ENCODE peak calls at places on chromosomes 11 and 22, in ten cellular contexts. Q, Y, K, D, N, P, T, F, U and B are unnamed samples.

GRCh38 chr11:76672431-76673163 is 2.0 kb upstream of the LRRC32 start:
- DNase-seq in Q (peak; percentile 94), Y (no peak), K (peak; percentile 35), D (no peak), N (peak; percentile 97), P (no peak), T (no peak), F (no peak), U (no peak), B (no peak)

GRCh38 chr22:19290400-19291217 is 910 bp downstream of the CLTCL1 start:
- DNase-seq in Q (peak; percentile 80), Y (peak; percentile 52), K (no peak), D (no peak), N (no peak), P (no peak), T (no peak), F (no peak), U (peak; percentile 27), B (peak; percentile 54)

GRCh38 chr11:639324-639977 is 2.4 kb downstream of the DRD4 start:
- DNase-seq in Q (no peak), Y (peak; percentile 59), K (no peak), D (no peak), N (no peak), P (no peak), T (no peak), F (no peak), U (no peak), B (peak; percentile 54)

GRCh38 chr11:47351159-47352126 is 1.1 kb downstream of the MYBPC3 start:
- DNase-seq in Q (no peak), Y (peak; percentile 84), K (no peak), D (no peak), N (no peak), P (no peak), T (no peak), F (no peak), U (peak; percentile 91), B (no peak)

GRCh38 chr11:4626207-4627105 is 10.8 kb upstream of the OR51D1 start:
- DNase-seq in Q (no peak), Y (no peak), K (peak; percentile 8), D (peak; percentile 32), N (peak; percentile 82), P (peak; percentile 79), T (no peak), F (peak; percentile 84), U (peak; percentile 34), B (peak; percentile 92)

GRCh38 chr11:65417702-65418430 is 4.7 kb upstream of the NEAT1 start:
- DNase-seq in Q (peak; percentile 93), Y (peak; percentile 82), K (peak; percentile 35), D (peak; percentile 81), N (peak; percentile 56), P (peak; percentile 28), T (peak; percentile 72), F (peak; percentile 9), U (peak; percentile 82), B (no peak)

GRCh38 chr22:39094717-39095389 is 2.2 kb upstream of the APOBEC3H start:
- DNase-seq in Q (no peak), Y (no peak), K (peak; percentile 59), D (no peak), N (no peak), P (no peak), T (no peak), F (no peak), U (no peak), B (peak; percentile 76)

GRCh38 chr11:46493786-46494185 is 100.0 kb downstream of the AMBRA1 start:
- DNase-seq in Q (no peak), Y (no peak), K (no peak), D (no peak), N (no peak), P (no peak), T (no peak), F (no peak), U (no peak), B (no peak)

GRCh38 chr11:12043959-12044772 is 35.7 kb upstream of the DKK3 start:
- DNase-seq in Q (no peak), Y (no peak), K (peak; percentile 60), D (peak; percentile 86), N (peak; percentile 64), P (peak; percentile 100), T (peak; percentile 84), F (peak; percentile 96), U (peak; percentile 88), B (peak; percentile 91)

GRCh38 chr11:88348870-88349269 is 11.3 kb upstream of the CTSC start:
- DNase-seq in Q (no peak), Y (no peak), K (no peak), D (no peak), N (no peak), P (peak; percentile 81), T (no peak), F (no peak), U (no peak), B (no peak)

GRCh38 chr11:78664606-78665005 is 89.9 kb upstream of the NARS2 start:
- DNase-seq in Q (no peak), Y (no peak), K (no peak), D (no peak), N (no peak), P (peak; percentile 53), T (no peak), F (peak; percentile 76), U (no peak), B (no peak)

GRCh38 chr22:50262460-50262911 is 1.0 kb upstream of the MAPK12 start:
- DNase-seq in Q (no peak), Y (no peak), K (no peak), D (no peak), N (peak; percentile 68), P (no peak), T (no peak), F (peak; percentile 43), U (no peak), B (no peak)

DNA sequence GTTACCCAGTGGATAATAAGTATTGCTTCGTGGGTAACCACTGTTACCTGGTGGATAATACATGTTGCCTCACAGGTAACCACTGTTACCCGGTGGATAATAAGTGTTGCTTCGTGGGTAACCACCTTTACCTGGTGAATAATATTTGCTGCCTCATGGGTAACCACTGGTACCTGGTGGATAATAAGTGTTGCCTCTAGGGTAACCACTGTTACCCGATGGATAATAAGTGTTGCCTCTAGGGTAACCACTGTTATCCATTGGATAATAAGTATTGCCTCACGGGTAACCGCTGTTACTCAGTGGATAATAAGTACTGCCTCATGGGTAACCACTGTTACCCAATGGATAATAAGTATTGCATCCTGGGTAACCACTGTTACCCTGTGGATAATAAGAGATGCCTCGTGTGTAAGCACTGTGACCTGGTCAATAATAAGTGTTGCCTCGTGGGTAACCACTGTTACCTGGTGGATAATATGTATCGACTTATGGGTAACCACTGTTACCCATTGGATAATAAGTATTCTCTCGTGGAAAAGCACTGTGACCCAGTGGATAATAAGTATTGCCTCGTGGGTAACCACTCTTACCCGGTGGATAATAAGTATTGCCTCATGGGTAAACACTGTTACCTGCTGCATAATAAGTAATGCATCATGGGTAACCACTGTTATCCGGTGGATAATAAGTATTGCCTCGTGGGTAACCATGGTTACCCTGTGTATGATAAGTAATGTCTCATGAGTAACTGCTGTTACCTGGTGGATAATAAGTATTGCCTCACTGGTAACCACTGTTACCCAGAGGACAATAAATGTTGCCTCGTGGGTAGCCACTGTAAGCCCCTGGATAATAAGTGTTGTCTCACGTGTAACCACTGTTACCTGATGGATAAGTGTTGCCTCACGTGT is 20.1 kb upstream of the NXPE4 start:
- DNase-seq in Q (no peak), Y (no peak), K (no peak), D (no peak), N (no peak), P (no peak), T (no peak), F (peak; percentile 1), U (no peak), B (no peak)
- H3K9me3 ChIP-seq in Q (peaks cover 4% of the 10 kb centered on the region), Y (no peaks in the 10 kb centered on the region), K (no peaks in the 10 kb centered on the region), D (no peaks in the 10 kb centered on the region), N (peaks cover 46% of the 10 kb centered on the region), P (no peaks in the 10 kb centered on the region), T (no peaks in the 10 kb centered on the region), F (peaks cover 21% of the 10 kb centered on the region), U (no peaks in the 10 kb centered on the region), B (peaks cover 95% of the 10 kb centered on the region)

DNA sequence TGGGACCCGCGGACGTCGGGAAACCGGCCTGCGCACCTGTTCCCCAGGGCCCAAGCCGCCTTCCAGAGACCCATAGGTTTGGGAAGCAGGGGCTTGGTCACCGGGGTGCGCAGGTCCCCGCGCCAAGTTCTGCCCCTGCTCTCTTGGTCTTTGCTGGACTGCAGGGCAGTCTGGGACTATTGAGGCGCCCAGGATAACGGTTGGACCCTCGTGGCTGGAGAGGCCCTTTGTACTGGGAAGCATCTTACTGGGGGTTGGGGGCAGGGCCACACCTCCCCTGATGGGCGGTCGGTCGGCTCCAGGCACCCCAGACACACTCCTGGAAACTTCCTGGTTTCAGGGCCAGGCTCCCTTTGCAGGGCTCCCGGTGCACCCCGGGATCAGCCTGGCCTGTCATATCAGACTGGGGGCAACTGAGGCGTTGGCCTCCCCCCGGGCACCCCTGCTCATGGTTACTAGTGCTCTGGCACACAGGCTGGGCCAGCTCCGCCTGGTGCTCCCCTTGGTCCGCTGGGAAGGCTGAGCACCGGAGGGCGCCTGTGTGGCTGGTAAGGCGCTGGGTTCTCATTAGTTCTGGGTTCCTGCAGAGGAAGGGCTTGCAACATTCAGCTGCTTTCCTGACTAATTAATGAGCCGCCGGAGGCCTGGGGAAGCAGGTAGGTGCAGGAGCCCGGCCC is 1250.5 kb downstream of the BRD1 start:
- DNase-seq in Q (no peak), Y (no peak), K (no peak), D (no peak), N (no peak), P (no peak), T (peak; percentile 37), F (no peak), U (no peak), B (peak; percentile 63)
- H3K4me3 ChIP-seq in Q (no peak overlapping the region), Y (peak overlapping the region; percentile 35), K (no peak overlapping the region), D (no peak overlapping the region), N (no peak overlapping the region), P (no peak overlapping the region), T (no peak overlapping the region), F (no peak overlapping the region), U (no peak overlapping the region), B (peak overlapping the region; percentile 53)

DNA sequence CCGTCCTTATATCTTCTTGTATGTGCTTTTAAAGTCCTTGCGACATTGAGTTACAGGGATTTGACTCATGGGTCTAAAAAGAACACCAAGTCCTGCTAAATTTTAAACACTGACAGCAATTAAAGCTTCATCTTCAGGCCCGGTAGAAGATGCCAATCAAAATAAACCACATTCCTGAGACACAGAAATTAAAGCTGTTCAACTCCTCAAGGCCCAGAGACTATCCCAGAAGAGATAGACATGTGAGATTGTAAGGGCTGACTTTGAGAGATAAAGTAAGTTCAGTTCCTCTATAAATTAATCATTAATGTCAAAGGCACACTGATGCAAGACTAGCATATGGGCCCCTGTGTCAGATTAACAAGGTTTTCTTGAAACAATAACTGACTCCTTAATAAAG is 49.8 kb downstream of the OSBPL5 start:
- DNase-seq in Q (no peak), Y (no peak), K (no peak), D (no peak), N (no peak), P (no peak), T (no peak), F (no peak), U (no peak), B (no peak)
- H3K9me3 ChIP-seq in Q (peaks cover 25% of the 10 kb centered on the region), Y (no peaks in the 10 kb centered on the region), K (no peaks in the 10 kb centered on the region), D (no peaks in the 10 kb centered on the region), N (peaks cover 22% of the 10 kb centered on the region), P (no peaks in the 10 kb centered on the region), T (no peaks in the 10 kb centered on the region), F (peaks cover 7% of the 10 kb centered on the region), U (no peaks in the 10 kb centered on the region), B (peaks cover 45% of the 10 kb centered on the region)

DNA sequence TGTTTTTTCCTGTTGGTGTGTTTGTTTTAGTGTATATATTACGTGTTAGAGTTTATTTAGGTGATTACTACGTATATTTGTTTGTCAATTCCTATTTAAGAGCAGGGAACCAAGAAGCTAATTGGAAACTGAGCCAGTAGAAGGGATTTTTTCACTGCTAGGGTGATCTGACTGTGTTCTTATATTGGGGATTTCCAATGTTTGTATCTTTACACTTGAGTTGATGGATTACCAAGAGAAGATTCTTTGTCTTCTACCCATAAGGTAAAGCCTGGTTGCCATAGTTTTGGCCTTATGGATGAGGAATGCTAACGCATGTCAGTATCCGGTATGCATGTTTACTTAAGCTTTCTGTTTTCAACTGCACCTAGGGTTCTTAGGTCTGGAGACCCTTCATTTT is 35.6 kb downstream of the SIK2 start:
- DNase-seq in Q (no peak), Y (no peak), K (no peak), D (no peak), N (no peak), P (no peak), T (no peak), F (no peak), U (no peak), B (no peak)
- H3K4me3 ChIP-seq in Q (no peak overlapping the region), Y (no peak overlapping the region), K (no peak overlapping the region), D (no peak overlapping the region), N (no peak overlapping the region), P (no peak overlapping the region), T (no peak overlapping the region), F (no peak overlapping the region), U (no peak overlapping the region), B (no peak overlapping the region)